ENCODE peak calls at places on chromosomes 13 and 19, in five cellular contexts. W is fibroblast of pulmonary artery, P is K562, H is epithelial cell of esophagus, N is astrocyte of the spinal cord. C is an unnamed sample.

GRCh38 chr19:10644351-10645007 is 9.7 kb upstream of the ILF3 start:
- DNase-seq in W (peak), P (peak), H (peak), N (peak), C (peak)

GRCh38 chr19:41029524-41030432 is 38.7 kb downstream of the CYP2B6 start:
- DNase-seq in W (no peak), P (no peak), H (no peak), N (no peak), C (no peak)

GRCh38 chr13:23753523-23753922 is 135.7 kb downstream of the MIPEP start:
- DNase-seq in W (peak), P (no peak), H (peak), N (peak), C (peak)

GRCh38 chr13:34152409-34152808 is 334.5 kb downstream of the RFC3 start:
- DNase-seq in W (peak), P (no peak), H (peak), N (no peak), C (no peak)

GRCh38 chr19:8251025-8251472 is 41.9 kb downstream of the CERS4 start:
- DNase-seq in W (peak), P (no peak), H (no peak), N (no peak), C (peak)

GRCh38 chr19:31348416-31349159 is 648 bp downstream of the TSHZ3 start:
- DNase-seq in W (peak), P (no peak), H (peak), N (peak), C (peak)

GRCh38 chr13:33279898-33280549 is 5.5 kb downstream of the STARD13 start:
- DNase-seq in W (peak), P (no peak), H (peak), N (peak), C (no peak)

GRCh38 chr13:100483836-100484381 is 104.7 kb downstream of the GGACT start:
- DNase-seq in W (no peak), P (no peak), H (no peak), N (no peak), C (no peak)

GRCh38 chr19:19670070-19670551 is 1.5 kb downstream of the ZNF101 start:
- DNase-seq in W (no peak), P (no peak), H (peak), N (no peak), C (no peak)

GRCh38 chr19:39686739-39687138 is 17.5 kb upstream of the LGALS14 start:
- DNase-seq in W (no peak), P (no peak), H (no peak), N (no peak), C (no peak)

GRCh38 chr13:108033800-108034707 is 181.3 kb downstream of the LIG4 start:
- DNase-seq in W (peak), P (no peak), H (peak), N (no peak), C (no peak)

GRCh38 chr13:112831801-112832200 is 137.2 kb upstream of the MCF2L start:
- DNase-seq in W (no peak), P (no peak), H (no peak), N (no peak), C (no peak)

GRCh38 chr19:28495046-28495445 is 717.9 kb downstream of the UQCRFS1 start:
- DNase-seq in W (peak), P (peak), H (no peak), N (no peak), C (no peak)

GRCh38 chr19:17296278-17296677 is 6.9 kb downstream of the ABHD8 start:
- DNase-seq in W (no peak), P (no peak), H (peak), N (peak), C (peak)

GRCh38 chr13:90553167-90553566 is 794.3 kb upstream of the MIR17HG start:
- DNase-seq in W (no peak), P (no peak), H (no peak), N (no peak), C (no peak)

GRCh38 chr19:6150289-6150688 is 14.8 kb downstream of the ACSBG2 start:
- DNase-seq in W (no peak), P (no peak), H (no peak), N (no peak), C (peak)

GRCh38 chr19:45882652-45883585 is 3.0 kb downstream of the IRF2BP1 start:
- DNase-seq in W (peak), P (peak), H (peak), N (peak), C (peak)

GRCh38 chr19:10551698-10552301 is 8.1 kb downstream of the ATG4D start:
- DNase-seq in W (peak), P (no peak), H (peak), N (no peak), C (peak)

GRCh38 chr13:28754698-28755545 is 36.2 kb upstream of the SLC46A3 start:
- DNase-seq in W (peak), P (peak), H (no peak), N (peak), C (peak)

GRCh38 chr19:38841180-38841766 is 8.5 kb downstream of the HNRNPL start:
- DNase-seq in W (no peak), P (no peak), H (no peak), N (no peak), C (no peak)

GRCh38 chr19:18439910-18440237 is 1.9 kb upstream of the ISYNA1 start:
- DNase-seq in W (no peak), P (no peak), H (no peak), N (no peak), C (no peak)

GRCh38 chr19:18439025-18439909 is 1.3 kb upstream of the ISYNA1 start:
- DNase-seq in W (peak), P (no peak), H (peak), N (no peak), C (peak)

GRCh38 chr19:18440936-18441803 is 3.2 kb upstream of the ISYNA1 start:
- DNase-seq in W (no peak), P (no peak), H (no peak), N (no peak), C (no peak)

GRCh38 chr19:18441804-18442788 is 4.2 kb upstream of the ISYNA1 start:
- DNase-seq in W (no peak), P (peak), H (no peak), N (no peak), C (no peak)

DNA sequence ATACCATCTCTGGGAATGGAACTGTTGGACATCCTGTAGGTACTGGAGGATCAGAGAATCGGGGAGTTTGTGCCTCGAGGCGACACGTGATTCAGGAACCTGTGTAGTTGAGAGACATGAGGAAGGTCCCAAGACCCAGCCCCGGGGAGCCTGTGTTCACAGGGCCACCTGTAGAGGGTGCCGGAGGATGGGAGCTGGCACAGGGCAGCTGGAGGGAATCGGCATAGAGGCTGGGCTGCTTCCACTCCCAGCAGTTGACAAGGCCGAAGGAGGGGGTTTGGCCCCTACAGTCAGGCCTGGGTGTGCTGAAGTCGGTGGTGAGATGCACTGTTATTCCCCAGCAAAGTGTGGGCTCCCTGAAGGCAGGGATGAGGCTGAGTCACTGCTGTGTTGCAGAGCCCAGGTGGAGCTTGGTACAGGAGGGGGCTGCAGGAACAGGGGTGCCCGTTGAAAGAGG is 2.5 kb upstream of the ISYNA1 start:
- DNase-seq in W (no peak), P (no peak), H (peak), N (no peak), C (no peak)
- TF ChIP-seq CTCF in W (peak), P (peak), H (no peak), N (peak), C (peak)

DNA sequence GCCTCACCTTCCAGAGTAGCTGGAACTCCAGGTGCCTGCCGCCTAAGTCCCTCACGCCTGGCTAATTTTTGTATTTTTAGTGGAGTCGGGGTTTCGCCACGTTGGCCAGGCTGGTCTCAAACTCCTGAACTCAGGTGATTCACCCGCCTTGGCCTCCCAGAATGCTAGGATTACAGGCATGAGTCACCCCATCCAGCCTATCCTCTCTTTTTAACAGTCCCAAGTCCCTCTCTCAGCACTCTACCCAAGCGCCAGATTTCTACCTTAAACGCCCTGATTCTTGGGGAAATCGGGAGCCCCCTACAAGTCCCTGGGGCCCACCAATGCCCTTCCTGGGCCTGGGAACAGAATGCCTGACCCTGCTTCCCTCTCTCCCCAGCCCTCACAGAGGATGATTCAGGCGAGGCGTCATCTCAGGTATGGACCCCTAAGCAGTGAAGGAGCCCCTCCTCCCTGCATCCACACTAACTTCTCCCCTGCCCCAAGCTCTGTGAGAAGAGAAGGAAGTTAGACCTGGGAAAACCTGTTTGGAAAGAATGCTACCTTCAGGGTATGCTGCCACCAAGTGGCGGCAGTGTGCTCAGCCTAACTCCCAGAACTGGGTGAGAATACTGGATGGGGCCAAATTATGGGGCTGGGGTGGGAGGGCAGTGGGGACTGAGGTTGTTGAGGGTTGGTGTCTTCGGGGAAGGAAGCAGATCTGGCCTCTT is 20.8 kb upstream of the EBI3 start:
- DNase-seq in W (peak), P (peak), H (peak), N (peak), C (no peak)
- TF ChIP-seq CTCF in W (peak), P (peak), H (peak), N (peak), C (peak)

GRCh38 chr19:2043864-2044708 is 7.0 kb downstream of the MKNK2 start:
- DNase-seq in W (no peak), P (peak), H (no peak), N (no peak), C (no peak)
- TF ChIP-seq CTCF in W (no peak), P (no peak), H (no peak), N (no peak), C (no peak)

DNA sequence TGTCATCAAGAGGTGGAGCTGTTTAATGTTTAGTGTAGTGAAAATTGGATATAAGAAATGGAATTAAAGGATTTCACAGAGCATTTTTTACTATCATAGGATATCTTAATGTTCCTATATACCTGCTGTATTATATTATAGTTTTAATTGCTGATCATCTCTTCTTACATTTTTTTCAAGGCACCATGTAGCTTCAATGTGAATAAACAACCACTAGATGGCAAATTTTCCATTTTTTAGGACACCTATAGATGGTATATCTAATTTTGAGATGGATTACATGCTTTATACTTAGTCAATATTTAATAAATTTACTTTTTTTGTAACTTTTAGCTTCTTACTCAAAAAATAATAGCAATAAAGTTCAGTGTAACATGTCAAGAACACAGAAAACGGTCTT is 9.0 kb upstream of the ATXN8OS start:
- DNase-seq in W (peak), P (no peak), H (peak), N (peak), C (no peak)
- TF ChIP-seq CTCF in W (peak), P (no peak), H (peak), N (peak), C (no peak)

DNA sequence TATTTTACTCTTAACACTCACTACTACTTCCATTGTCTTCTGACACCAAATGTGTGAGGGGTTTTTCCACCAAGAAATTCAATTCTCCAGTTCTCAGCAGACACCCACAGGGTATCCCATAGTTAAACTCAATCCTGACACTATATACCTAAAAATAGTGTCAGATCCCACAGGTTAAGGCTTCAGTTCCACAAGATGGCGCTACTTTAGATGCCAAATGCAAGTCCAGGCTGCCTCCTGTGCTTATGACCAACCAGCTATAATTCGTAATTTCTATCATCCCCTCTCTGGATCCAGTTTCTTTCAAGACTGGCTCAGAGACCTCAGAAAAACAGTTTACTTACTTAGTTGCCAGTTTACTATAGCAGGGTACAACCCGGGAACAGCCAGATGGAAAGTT is 1146.2 kb upstream of the SPRY2 start:
- DNase-seq in W (peak), P (no peak), H (peak), N (peak), C (no peak)
- TF ChIP-seq CTCF in W (no peak), P (no peak), H (peak), N (peak), C (no peak)

GRCh38 chr19:13277104-13277809 is 127.0 kb downstream of the IER2 start:
- DNase-seq in W (peak), P (peak), H (peak), N (peak), C (peak)
- TF ChIP-seq CTCF in W (peak), P (peak), H (peak), N (peak), C (peak)

GRCh38 chr13:50081106-50081898 is 66.1 kb downstream of the KCNRG start:
- DNase-seq in W (no peak), P (peak), H (peak), N (peak), C (no peak)
- TF ChIP-seq CTCF in W (peak), P (no peak), H (peak), N (peak), C (no peak)

GRCh38 chr13:111158136-111158805 is 43.2 kb downstream of the ARHGEF7 start:
- DNase-seq in W (peak), P (no peak), H (peak), N (peak), C (no peak)

GRCh38 chr13:111156421-111156820 is 41.3 kb downstream of the ARHGEF7 start:
- DNase-seq in W (peak), P (no peak), H (no peak), N (no peak), C (peak)

GRCh38 chr13:111153977-111154332 is 38.8 kb downstream of the ARHGEF7 start:
- DNase-seq in W (no peak), P (peak), H (no peak), N (no peak), C (peak)

GRCh38 chr13:111152836-111153235 is 37.7 kb downstream of the ARHGEF7 start:
- DNase-seq in W (no peak), P (no peak), H (peak), N (no peak), C (no peak)

GRCh38 chr13:111153279-111153976 is 38.3 kb downstream of the ARHGEF7 start:
- DNase-seq in W (peak), P (peak), H (peak), N (peak), C (peak)
- TF ChIP-seq CTCF in W (no peak), P (peak), H (no peak), N (peak), C (peak)

DNA sequence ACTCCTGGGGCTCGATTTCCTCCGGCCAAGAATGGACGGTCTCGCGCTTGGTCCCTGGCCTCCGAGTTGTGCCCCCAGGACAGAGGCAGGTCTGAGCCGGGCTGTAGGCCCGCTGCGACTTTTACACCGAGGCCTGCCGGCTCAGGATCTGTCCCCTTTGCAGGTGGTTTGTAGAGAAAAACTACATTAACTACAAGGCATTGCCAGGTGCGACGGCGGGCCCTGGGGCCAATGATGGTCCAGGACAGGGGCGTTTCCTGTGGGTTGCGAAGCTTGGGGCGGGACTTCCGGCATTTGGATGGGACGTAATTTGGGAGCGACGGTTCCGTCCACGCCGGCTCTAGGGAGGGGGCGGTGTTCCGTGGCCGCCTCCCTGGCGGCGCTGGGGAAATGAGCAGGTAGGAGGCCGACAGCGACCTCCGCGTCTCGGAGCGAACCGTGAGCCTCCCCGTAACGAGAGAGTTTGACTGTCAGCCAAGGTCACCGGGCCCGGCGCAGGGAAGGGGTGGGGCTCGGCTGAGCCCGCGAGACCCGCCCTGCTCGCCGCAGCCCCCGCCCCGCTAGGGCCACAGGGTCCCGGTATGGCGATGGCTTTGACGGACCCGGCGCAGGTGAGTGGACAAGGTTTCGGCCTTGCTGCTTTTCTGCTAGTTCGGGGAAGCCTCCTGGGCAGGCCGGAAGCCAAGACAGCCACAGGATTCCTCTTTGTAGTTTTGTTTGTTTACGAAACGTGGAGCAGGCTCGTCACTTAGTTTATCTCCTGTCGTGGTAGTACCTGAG is at the start of gene ZNF805:
- DNase-seq in W (peak), P (peak), H (peak), N (peak), C (peak)
- TF ChIP-seq CTCF in W (no peak), P (no peak), H (no peak), N (peak), C (no peak)

GRCh38 chr19:51327066-51327985 is 14.6 kb downstream of the VSIG10L start:
- DNase-seq in W (peak), P (peak), H (peak), N (no peak), C (peak)
- TF ChIP-seq CTCF in W (no peak), P (peak), H (no peak), N (no peak), C (no peak)